ENCODE peak calls at places on chromosomes 16 and 17, in ten cellular contexts. S, M, Q, J, P, X, W, K, B and Z are unnamed samples.

GRCh38 chr16:14041164-14041563 is 30.0 kb upstream of the MRTFB start:
- DNase-seq in S (no peak), M (no peak), Q (no peak), J (no peak), P (no peak), X (no peak), W (no peak), K (no peak), B (no peak), Z (no peak)

GRCh38 chr17:43554857-43555256 is 8.7 kb upstream of the ETV4 start:
- DNase-seq in S (no peak), M (no peak), Q (no peak), J (no peak), P (no peak), X (no peak), W (no peak), K (no peak), B (no peak), Z (no peak)

GRCh38 chr16:31513126-31513525 is 4.9 kb upstream of the RUSF1 start:
- DNase-seq in S (peak), M (no peak), Q (no peak), J (peak), P (no peak), X (no peak), W (no peak), K (no peak), B (no peak), Z (no peak)

GRCh38 chr16:61858996-61859395 is 177.2 kb downstream of the CDH8 start:
- DNase-seq in S (peak), M (no peak), Q (no peak), J (no peak), P (no peak), X (no peak), W (no peak), K (no peak), B (no peak), Z (no peak)

GRCh38 chr17:76274559-76274956 is 9.4 kb downstream of the UBALD2 start:
- DNase-seq in S (no peak), M (no peak), Q (no peak), J (no peak), P (no peak), X (no peak), W (no peak), K (no peak), B (no peak), Z (no peak)

GRCh38 chr17:48054238-48055185 is 6.4 kb downstream of the NFE2L1 start:
- DNase-seq in S (no peak), M (peak), Q (no peak), J (no peak), P (peak), X (peak), W (peak), K (peak), B (no peak), Z (peak)

GRCh38 chr17:18261146-18261515 is 669 bp downstream of the MIEF2 start:
- DNase-seq in S (peak), M (peak), Q (no peak), J (no peak), P (no peak), X (no peak), W (no peak), K (peak), B (no peak), Z (no peak)

GRCh38 chr16:81647527-81647926 is 131.6 kb upstream of the PLCG2 start:
- DNase-seq in S (peak), M (no peak), Q (no peak), J (no peak), P (no peak), X (no peak), W (no peak), K (no peak), B (no peak), Z (no peak)

GRCh38 chr16:66057056-66057455 is 309.4 kb upstream of the CDH5 start:
- DNase-seq in S (no peak), M (no peak), Q (no peak), J (no peak), P (no peak), X (no peak), W (no peak), K (no peak), B (no peak), Z (no peak)

GRCh38 chr17:27458524-27458908 is 2.3 kb downstream of the KSR1 start:
- DNase-seq in S (no peak), M (no peak), Q (no peak), J (no peak), P (no peak), X (no peak), W (no peak), K (no peak), B (no peak), Z (no peak)

GRCh38 chr17:6456914-6457687 is 12.8 kb downstream of the PIMREG start:
- DNase-seq in S (peak), M (no peak), Q (no peak), J (no peak), P (no peak), X (no peak), W (no peak), K (peak), B (no peak), Z (no peak)

GRCh38 chr17:50028207-50029120 is 27.4 kb upstream of the ITGA3 start:
- DNase-seq in S (peak), M (no peak), Q (no peak), J (no peak), P (no peak), X (no peak), W (no peak), K (peak), B (no peak), Z (no peak)

GRCh38 chr16:79334127-79334526 is 266.4 kb downstream of the MAF start:
- DNase-seq in S (peak), M (no peak), Q (no peak), J (no peak), P (no peak), X (no peak), W (no peak), K (no peak), B (peak), Z (no peak)

GRCh38 chr16:12729448-12729847 is 74.2 kb downstream of the CPPED1 start:
- DNase-seq in S (no peak), M (no peak), Q (no peak), J (peak), P (no peak), X (no peak), W (no peak), K (no peak), B (no peak), Z (no peak)

GRCh38 chr17:33674685-33675084 is 381.6 kb upstream of the ASIC2 start:
- DNase-seq in S (peak), M (peak), Q (no peak), J (peak), P (peak), X (peak), W (peak), K (no peak), B (peak), Z (no peak)

GRCh38 chr17:65472602-65473001 is 88.8 kb downstream of the AXIN2 start:
- DNase-seq in S (no peak), M (no peak), Q (no peak), J (no peak), P (no peak), X (no peak), W (no peak), K (peak), B (no peak), Z (no peak)

GRCh38 chr17:36856169-36856568 is 81.1 kb upstream of the LHX1 start:
- DNase-seq in S (no peak), M (no peak), Q (no peak), J (no peak), P (no peak), X (no peak), W (no peak), K (no peak), B (no peak), Z (no peak)

GRCh38 chr16:2857451-2858244 is at the start of gene PRSS22:
- DNase-seq in S (no peak), M (no peak), Q (peak), J (no peak), P (no peak), X (no peak), W (peak), K (peak), B (no peak), Z (no peak)

GRCh38 chr17:79685121-79685520 is 45.6 kb upstream of the ENPP7 start:
- DNase-seq in S (no peak), M (no peak), Q (no peak), J (no peak), P (no peak), X (no peak), W (no peak), K (no peak), B (no peak), Z (no peak)